ENCODE peak calls at places on chromosome 12, in seven cellular contexts. K is IMR-90, G is right lobe of liver, W is stomach, A is A549, O is gastrocnemius medialis, P is adrenal gland. N is an unnamed sample. For H3K4me1, the result is how much of the 10 kb centered on the place peaks cover.

GRCh38 chr12:59185291-59185690 is 265.0 kb upstream of the LRIG3 start:
- DNase-seq in G (no peak), A (no peak), P (no peak), K (no peak), O (no peak), W (no peak), N (no peak)

GRCh38 chr12:52334185-52334584 is 13.0 kb upstream of the KRT83 start:
- DNase-seq in P (no peak), K (no peak), O (no peak), G (no peak), W (no peak), A (no peak), N (no peak)

GRCh38 chr12:121968880-121969279 is 50.5 kb downstream of the CFAP251 start:
- DNase-seq in K (no peak), O (peak), A (no peak), W (no peak), G (no peak), P (peak), N (no peak)

GRCh38 chr12:73220951-73221350 is 948.8 kb downstream of the TRHDE start:
- DNase-seq in G (no peak), W (no peak), A (no peak), O (no peak), K (no peak), P (no peak), N (no peak)

GRCh38 chr12:121955258-121956040 is 37.1 kb downstream of the CFAP251 start:
- DNase-seq in O (no peak), P (no peak), W (no peak), K (peak), G (no peak), A (no peak), N (no peak)

GRCh38 chr12:113204806-113205205 is 16.5 kb upstream of the TPCN1 start:
- DNase-seq in A (no peak), P (no peak), G (no peak), K (no peak), W (no peak), O (no peak), N (no peak)

GRCh38 chr12:79737875-79738718 is 47.3 kb upstream of the PAWR start:
- DNase-seq in K (peak), O (no peak), P (peak), A (peak), G (peak), W (peak), N (no peak)

GRCh38 chr12:67650127-67650495 is 1.6 kb downstream of the DYRK2 start:
- DNase-seq in W (no peak), P (peak), G (peak), O (peak), A (peak), K (no peak), N (peak)

GRCh38 chr12:7750350-7750749 is 3.2 kb upstream of the CLEC4C start:
- DNase-seq in W (no peak), O (no peak), A (no peak), P (no peak), G (no peak), K (no peak), N (no peak)

GRCh38 chr12:19138551-19139344 is 9.2 kb downstream of the PLEKHA5 start:
- DNase-seq in K (peak), P (no peak), O (no peak), G (no peak), A (no peak), W (no peak), N (no peak)

GRCh38 chr12:80443974-80444666 is at the start of gene PTPRQ:
- DNase-seq in O (no peak), A (no peak), W (no peak), P (no peak), K (peak), G (no peak), N (no peak)

GRCh38 chr12:107359382-107359781 is 266.0 kb upstream of the CRY1 start:
- DNase-seq in A (no peak), O (no peak), P (no peak), K (peak), W (no peak), G (no peak), N (no peak)

GRCh38 chr12:49482095-49483051 is 56.5 kb upstream of the KCNH3 start:
- DNase-seq in P (no peak), O (no peak), W (no peak), G (no peak), K (peak), A (no peak), N (no peak)

GRCh38 chr12:116040412-116040811 is 237.1 kb downstream of the MED13L start:
- DNase-seq in P (no peak), O (no peak), K (peak), A (no peak), G (no peak), W (no peak), N (no peak)

GRCh38 chr12:92573104-92573503 is 129.7 kb upstream of the PLEKHG7 start:
- DNase-seq in P (no peak), W (no peak), A (no peak), K (no peak), O (no peak), G (no peak), N (no peak)

GRCh38 chr12:21992823-21993222 is 51.6 kb upstream of the ABCC9 start:
- DNase-seq in A (no peak), K (no peak), O (no peak), W (no peak), P (peak), G (no peak), N (no peak)

GRCh38 chr12:88298014-88298682 is 156.0 kb downstream of the TMTC3 start:
- DNase-seq in W (no peak), G (no peak), O (no peak), A (no peak), K (no peak), P (no peak), N (no peak)

GRCh38 chr12:43896496-43896895 is 60.6 kb downstream of the TMEM117 start:
- DNase-seq in O (no peak), W (no peak), P (no peak), K (no peak), G (no peak), A (no peak), N (no peak)

GRCh38 chr12:111438501-111438900 is 32.8 kb downstream of the SH2B3 start:
- DNase-seq in G (no peak), W (peak), P (peak), K (peak), A (no peak), O (no peak), N (peak)

GRCh38 chr12:121465921-121466799 is 66.2 kb downstream of the RNF34 start:
- DNase-seq in P (no peak), W (peak), G (no peak), K (no peak), A (peak), O (no peak), N (no peak)

GRCh38 chr12:68536885-68537284 is 73.8 kb upstream of the RAP1B start:
- DNase-seq in O (no peak), P (no peak), G (no peak), A (no peak), W (no peak), K (no peak), N (no peak)

GRCh38 chr12:121404734-121405133 is 4.8 kb downstream of the RNF34 start:
- DNase-seq in P (peak), A (no peak), G (no peak), K (no peak), O (peak), W (peak), N (no peak)

GRCh38 chr12:118290130-118290529 is 82.6 kb downstream of the TAOK3 start:
- DNase-seq in G (no peak), P (no peak), K (peak), O (no peak), A (no peak), W (no peak), N (no peak)

GRCh38 chr12:47733142-47733541 is 7.9 kb upstream of the ENDOU start:
- DNase-seq in O (no peak), P (no peak), K (no peak), G (no peak), W (no peak), A (no peak), N (no peak)
- H3K4me1 ChIP-seq in O (under half), P (under half), K (under half), G (under half), W (half or more), A (under half), N (half or more)

GRCh38 chr12:131608740-131609665 is 101.9 kb upstream of the SFSWAP start:
- DNase-seq in O (peak), K (peak), P (peak), G (peak), W (peak), A (peak), N (peak)

GRCh38 chr12:131610181-131610580 is 100.7 kb upstream of the SFSWAP start:
- DNase-seq in O (no peak), P (no peak), K (no peak), A (no peak), W (no peak), G (no peak), N (peak)

GRCh38 chr12:131609762-131610161 is 101.1 kb upstream of the SFSWAP start:
- DNase-seq in W (no peak), P (no peak), K (no peak), G (no peak), O (no peak), A (no peak), N (peak)

GRCh38 chr12:131606218-131606899 is 104.5 kb upstream of the SFSWAP start:
- DNase-seq in W (no peak), P (no peak), O (no peak), K (no peak), G (no peak), A (no peak), N (no peak)

GRCh38 chr12:131607658-131608447 is 103.0 kb upstream of the SFSWAP start:
- DNase-seq in A (no peak), O (no peak), K (no peak), W (no peak), G (no peak), P (no peak), N (no peak)
- TF ChIP-seq POLR2A in A (no peak), O (no peak), K (no peak), W (no peak), G (no peak), P (no peak), N (no peak)

GRCh38 chr12:47754881-47755280 is 3.8 kb downstream of the RAPGEF3 start:
- DNase-seq in O (no peak), W (peak), K (no peak), P (no peak), A (no peak), G (no peak), N (peak)
- H3K4me3 ChIP-seq in O (peak), W (no peak), K (no peak), P (no peak), A (no peak), G (no peak), N (no peak)

GRCh38 chr12:93785262-93786010 is 108.3 kb downstream of the CRADD start:
- DNase-seq in A (peak), W (no peak), O (peak), G (no peak), K (peak), P (peak), N (peak)

GRCh38 chr12:93783827-93784226 is 106.7 kb downstream of the CRADD start:
- DNase-seq in P (peak), K (no peak), G (no peak), O (peak), W (no peak), A (no peak), N (no peak)

GRCh38 chr12:93784339-93785086 is 107.3 kb downstream of the CRADD start:
- DNase-seq in W (no peak), A (no peak), G (no peak), P (peak), O (peak), K (peak), N (no peak)

GRCh38 chr12:93780115-93780641 is 103.0 kb downstream of the CRADD start:
- DNase-seq in O (no peak), G (no peak), A (no peak), P (no peak), W (no peak), K (peak), N (no peak)

DNA sequence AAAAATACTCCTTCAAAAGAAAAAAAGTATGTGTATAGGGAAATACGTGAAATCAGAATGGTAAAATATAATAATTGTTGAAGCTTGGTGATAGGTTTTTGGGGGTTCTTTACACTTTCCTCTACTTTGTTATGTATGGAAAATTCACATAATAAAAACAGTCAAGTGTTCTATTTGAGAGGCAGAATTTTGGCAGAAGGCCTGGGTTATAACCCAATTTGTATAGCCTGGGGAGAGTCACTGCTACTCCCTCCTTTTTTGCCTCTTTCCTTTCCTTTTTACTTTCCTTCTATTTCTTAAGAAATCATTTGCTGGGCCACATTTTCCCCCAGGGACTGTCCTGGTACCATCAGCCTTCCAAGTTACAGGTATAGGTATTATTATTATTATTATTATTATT is 105.7 kb downstream of the CRADD start:
- DNase-seq in G (no peak), K (no peak), A (no peak), W (no peak), P (no peak), O (no peak), N (no peak)
- H3K4me1 ChIP-seq in G (under half), K (under half), A (under half), W (half or more), P (under half), O (half or more), N (half or more)

DNA sequence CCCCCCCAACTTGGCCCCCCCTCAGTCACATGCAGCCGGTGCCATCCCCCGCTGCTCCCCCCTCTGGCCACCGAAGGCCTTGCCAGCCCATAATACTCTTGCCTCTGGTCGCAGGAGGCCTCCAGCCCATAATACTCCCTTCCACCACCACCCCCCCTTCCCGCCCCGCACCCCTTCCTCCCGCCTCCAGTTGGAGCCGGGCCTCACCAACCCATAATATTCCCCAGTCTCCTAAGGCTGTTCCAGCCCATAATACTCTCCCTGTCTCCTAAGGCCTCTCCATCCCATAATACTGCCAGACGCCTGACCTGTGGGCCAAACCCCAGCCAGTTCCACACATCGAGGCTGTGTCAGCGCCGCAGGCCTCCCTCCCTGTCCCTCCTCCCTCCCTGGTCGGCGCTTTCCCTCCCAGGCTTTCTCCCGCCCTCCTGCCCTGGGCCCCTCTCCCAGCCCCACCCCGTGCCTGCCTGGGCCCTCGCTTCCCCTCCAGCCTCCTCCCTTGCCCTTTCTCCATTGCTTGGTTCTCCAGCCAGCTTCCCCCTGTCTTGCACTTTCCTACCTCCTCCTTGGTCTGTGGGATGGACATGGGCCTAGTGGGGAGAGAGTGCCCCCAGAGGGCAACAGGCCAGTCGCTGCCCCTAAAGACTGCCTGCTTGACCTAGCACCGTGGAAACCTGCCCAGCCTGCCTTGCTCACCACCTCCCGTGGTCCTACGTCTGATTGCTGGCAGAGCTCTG is 6.8 kb upstream of the CHD4 start:
- DNase-seq in W (peak), A (peak), K (peak), G (peak), O (peak), P (peak), N (peak)
- TF ChIP-seq POLR2A in W (no peak), A (no peak), K (no peak), G (no peak), O (no peak), P (no peak), N (no peak)

N was measured in heart left ventricle.